ENCODE peak calls at places on chromosomes 16 and 17, in seven cellular contexts. N is HCT116, B is K562, O is body of pancreas, L is upper lobe of left lung, Z is IMR-90, A is gastrocnemius medialis. T is an unnamed sample.

GRCh38 chr17:29461807-29462206 is 71.6 kb downstream of the TAOK1 start:
- ATAC-seq in Z (no peak), B (no peak), O (no peak), N (no peak), L (no peak), A (no peak), T (no peak)

GRCh38 chr16:10729649-10730048 is 14.0 kb upstream of the NUBP1 start:
- ATAC-seq in B (no peak), L (peak), N (peak), Z (peak), A (peak), O (no peak), T (no peak)

GRCh38 chr17:27918498-27918897 is 25.3 kb upstream of the LYRM9 start:
- ATAC-seq in B (no peak), L (no peak), O (no peak), A (no peak), Z (no peak), N (no peak), T (no peak)

GRCh38 chr17:21033350-21033749 is 9.5 kb downstream of the USP22 start:
- ATAC-seq in Z (peak), L (no peak), N (no peak), O (no peak), A (no peak), B (peak), T (no peak)

GRCh38 chr16:11250091-11250785 is 5.8 kb downstream of the SOCS1 start:
- ATAC-seq in A (peak), N (peak), L (no peak), O (no peak), Z (peak), B (no peak), T (no peak)

GRCh38 chr16:85917959-85918358 is 19.0 kb downstream of the IRF8 start:
- ATAC-seq in A (no peak), N (no peak), L (no peak), B (no peak), O (no peak), Z (no peak), T (no peak)

GRCh38 chr16:69397821-69398521 is 12.2 kb upstream of the TERF2 start:
- ATAC-seq in O (peak), Z (peak), N (peak), L (peak), A (peak), B (peak), T (peak)

GRCh38 chr17:31530391-31530990 is 139.0 kb downstream of the RAB11FIP4 start:
- ATAC-seq in O (no peak), B (no peak), N (no peak), L (no peak), A (no peak), Z (no peak), T (no peak)

GRCh38 chr17:78227455-78227916 is 3.9 kb upstream of the TMEM235 start:
- ATAC-seq in L (peak), Z (no peak), A (no peak), N (no peak), B (no peak), O (no peak), T (no peak)

DNA sequence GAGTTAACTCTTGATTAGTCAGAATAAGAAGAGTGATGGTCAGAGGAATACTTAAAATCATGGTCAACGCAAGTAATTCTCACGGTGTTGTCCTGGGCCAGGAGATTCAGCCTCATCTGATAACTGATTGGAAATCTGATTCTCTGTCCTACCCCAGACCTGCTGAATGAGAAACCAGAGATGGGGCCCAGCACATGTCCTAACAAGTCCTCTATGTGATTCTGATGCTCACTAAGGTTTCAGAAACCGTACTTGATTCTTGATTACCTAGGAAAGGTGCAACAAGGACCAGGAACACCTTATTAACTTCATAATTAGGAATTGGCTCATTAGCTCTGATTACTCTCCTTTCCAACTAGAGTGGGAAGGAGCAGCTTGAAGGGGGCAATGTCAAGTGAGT is 44.5 kb downstream of the ANKFY1 start:
- ATAC-seq in A (no peak), B (no peak), O (no peak), Z (no peak), L (no peak), N (no peak), T (no peak)
- H3K27ac ChIP-seq in A (no peak), B (no peak), O (no peak), Z (peak), L (no peak), N (no peak), T (no peak)

DNA sequence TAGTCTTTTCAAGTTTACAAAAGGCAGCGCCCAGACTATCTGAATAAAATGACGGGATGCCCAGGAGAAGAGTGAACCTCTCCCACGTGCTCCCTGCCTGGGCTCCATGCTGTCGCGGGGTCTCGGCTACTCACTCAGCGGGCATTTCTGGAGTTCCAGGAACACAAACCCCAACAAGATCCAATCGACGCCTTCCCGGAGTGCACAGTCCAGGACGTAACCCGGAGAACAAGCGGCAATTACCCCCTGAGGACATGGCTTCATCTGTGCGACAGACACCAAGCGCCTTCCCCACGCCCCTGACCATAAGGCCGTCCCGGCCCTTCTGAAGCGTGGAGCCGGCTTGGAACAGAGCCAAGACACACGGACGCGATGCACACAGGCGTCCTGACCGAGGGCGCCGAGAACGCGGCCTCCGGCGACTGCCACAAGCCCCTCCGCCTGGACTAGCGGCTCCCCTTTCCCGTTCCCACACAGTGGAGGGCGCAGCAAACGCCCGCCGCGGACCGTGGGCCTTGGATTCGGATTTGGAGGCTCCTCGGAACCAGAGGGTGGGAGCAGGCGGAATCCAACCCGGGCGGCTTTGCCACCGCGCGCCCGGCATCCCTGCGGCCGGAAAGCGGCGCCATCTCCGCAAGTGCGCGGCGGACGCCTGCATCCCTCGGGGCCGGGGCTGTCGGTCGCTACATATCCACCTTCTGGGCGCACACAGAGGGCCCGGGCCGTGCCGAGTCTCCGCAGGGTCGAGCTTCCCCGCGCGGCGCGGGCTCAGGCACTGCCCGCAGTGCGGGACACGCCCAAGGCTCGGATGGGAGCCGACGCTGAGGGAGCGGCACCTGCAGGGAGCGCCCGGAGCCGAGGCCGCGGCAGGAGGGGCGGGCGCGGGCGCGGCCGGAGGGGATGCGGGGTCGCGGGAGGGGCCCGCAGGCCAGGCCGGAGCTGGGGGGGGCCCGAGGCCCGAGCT is 725 bp downstream of the ABCA3 start:
- ATAC-seq in O (peak), B (peak), N (peak), L (peak), A (peak), Z (peak), T (peak)
- TF ChIP-seq CTCF in O (no peak), B (no peak), N (no peak), L (no peak), A (no peak), Z (no peak), T (no peak)

GRCh38 chr16:19168173-19169080 is at the start of gene SYT17:
- ATAC-seq in O (peak), B (no peak), A (no peak), N (peak), L (peak), Z (peak), T (peak)

GRCh38 chr16:19169081-19169639 is 1.1 kb downstream of the SYT17 start:
- ATAC-seq in O (peak), B (no peak), N (no peak), Z (no peak), A (no peak), L (no peak), T (no peak)

GRCh38 chr16:19170043-19170655 is 2.1 kb downstream of the SYT17 start:
- ATAC-seq in Z (no peak), A (no peak), B (no peak), L (no peak), O (no peak), N (no peak), T (no peak)

GRCh38 chr16:19166500-19166899 is 1.5 kb upstream of the SYT17 start:
- ATAC-seq in Z (no peak), L (no peak), N (peak), A (no peak), B (no peak), O (no peak), T (no peak)

GRCh38 chr16:19167710-19168172 is 299 bp upstream of the SYT17 start:
- ATAC-seq in A (peak), B (peak), N (peak), O (peak), Z (peak), L (peak), T (peak)
- TF ChIP-seq POLR2A in A (no peak), B (no peak), N (no peak), O (no peak), Z (no peak), L (no peak), T (no peak)

GRCh38 chr16:68289621-68290329 is 21.0 kb downstream of the SLC7A6OS start:
- ATAC-seq in B (peak), L (no peak), Z (no peak), N (no peak), A (no peak), O (no peak), T (no peak)
- H3K27ac ChIP-seq in B (peak), L (peak), Z (no peak), N (no peak), A (peak), O (no peak), T (peak)

DNA sequence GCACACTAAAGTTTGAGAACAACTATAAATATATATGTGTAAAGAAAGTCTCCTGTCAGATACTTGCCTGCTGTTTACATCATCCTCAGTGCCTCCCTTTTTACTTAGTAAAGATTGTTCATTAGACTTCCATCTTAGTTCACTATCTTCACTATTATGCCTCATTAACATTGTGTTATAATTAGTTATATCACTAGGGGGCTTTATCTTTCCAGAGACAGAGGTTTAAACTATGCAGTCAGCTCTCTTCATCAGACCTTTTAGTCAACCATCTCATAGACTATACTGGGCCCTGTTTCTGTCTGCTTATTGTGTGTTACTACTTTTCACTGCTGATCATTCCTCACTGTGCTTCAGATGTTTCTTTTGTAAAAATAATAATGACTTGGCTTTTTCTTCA is 630.8 kb upstream of the KIF2B start:
- ATAC-seq in A (no peak), Z (no peak), O (no peak), N (no peak), L (no peak), B (no peak), T (no peak)
- TF ChIP-seq CTCF in A (no peak), Z (no peak), O (no peak), N (no peak), L (no peak), B (no peak), T (no peak)

T was measured in gastroesophageal sphincter.